ENCODE peak calls at places on chromosomes 7 and 10, in five cellular contexts. X is IMR-90, N is AG09309, V is cardiac muscle cell, D is fibroblast of pulmonary artery. Z is an unnamed sample.

GRCh38 chr10:116555882-116556281 is 10.2 kb downstream of the PNLIP start:
- DNase-seq in N (no peak), V (no peak), X (no peak), D (no peak), Z (no peak)

GRCh38 chr7:157568785-157569584 is 232.2 kb downstream of the DNAJB6 start:
- DNase-seq in X (no peak), V (no peak), D (peak; percentile 39), N (no peak), Z (peak; percentile 64)

GRCh38 chr10:71285180-71285545 is 33.9 kb upstream of the SLC29A3 start:
- DNase-seq in D (peak; percentile 47), V (peak; percentile 61), X (peak; percentile 29), N (no peak), Z (peak; percentile 59)

GRCh38 chr7:68688416-68689086 is 909.7 kb upstream of the AUTS2 start:
- DNase-seq in D (no peak), X (no peak), V (no peak), N (no peak), Z (peak; percentile 72)

GRCh38 chr7:77866370-77866769 is 67.8 kb downstream of the PHTF2 start:
- DNase-seq in N (no peak), V (no peak), X (peak; percentile 80), D (no peak), Z (no peak)

GRCh38 chr10:95508730-95509129 is 52.4 kb downstream of the SORBS1 start:
- DNase-seq in X (peak; percentile 21), D (peak; percentile 88), V (peak; percentile 79), N (no peak), Z (no peak)

GRCh38 chr7:85796956-85797355 is 610.1 kb upstream of the SEMA3D start:
- DNase-seq in N (no peak), D (no peak), V (no peak), X (no peak), Z (no peak)

GRCh38 chr7:30989008-30989823 is 25.5 kb downstream of the GHRHR start:
- DNase-seq in X (no peak), V (no peak), N (no peak), D (no peak), Z (no peak)

GRCh38 chr7:80954181-80954580 is 35.3 kb upstream of the SEMA3C start:
- DNase-seq in X (no peak), D (no peak), N (no peak), V (no peak), Z (no peak)

GRCh38 chr7:45712872-45713668 is 138.9 kb downstream of the ADCY1 start:
- DNase-seq in D (no peak), V (no peak), X (no peak), N (no peak), Z (no peak)

GRCh38 chr7:93877742-93878141 is 12.8 kb downstream of the TFPI2 start:
- DNase-seq in X (no peak), N (no peak), D (no peak), V (no peak), Z (no peak)

GRCh38 chr10:77325233-77325537 is 312.4 kb downstream of the KCNMA1 start:
- DNase-seq in V (no peak), N (no peak), D (no peak), X (no peak), Z (no peak)

GRCh38 chr10:8138471-8138870 is 84.0 kb downstream of the GATA3 start:
- DNase-seq in D (peak; percentile 53), V (no peak), N (peak; percentile 18), X (peak; percentile 10), Z (no peak)

GRCh38 chr7:30470163-30470770 is 8.3 kb downstream of the NOD1 start:
- DNase-seq in V (peak; percentile 68), N (no peak), D (peak; percentile 54), X (peak; percentile 65), Z (peak; percentile 59)

GRCh38 chr10:78947226-78947625 is 121.5 kb upstream of the ZMIZ1 start:
- DNase-seq in X (no peak), N (no peak), V (no peak), D (no peak), Z (peak; percentile 89)

GRCh38 chr7:130821864-130822263 is 87.9 kb upstream of the KLF14 start:
- DNase-seq in V (no peak), N (no peak), X (no peak), D (no peak), Z (no peak)

GRCh38 chr10:104255244-104255981 is 721 bp downstream of the GSTO1 start:
- DNase-seq in D (peak; percentile 85), N (no peak), X (peak; percentile 90), V (no peak), Z (no peak)

GRCh38 chr10:46232084-46232483 is 54.7 kb upstream of the ANTXRL start:
- DNase-seq in D (no peak), N (no peak), V (no peak), X (no peak), Z (no peak)

GRCh38 chr10:128316925-128317324 is 190.7 kb upstream of the MKI67 start:
- DNase-seq in V (no peak), D (no peak), X (no peak), N (no peak), Z (no peak)

GRCh38 chr7:29598607-29599006 is 35.0 kb downstream of the PRR15 start:
- DNase-seq in X (no peak), N (no peak), D (no peak), V (no peak), Z (no peak)

GRCh38 chr10:25501912-25502311 is 327.1 kb downstream of the GPR158 start:
- DNase-seq in X (no peak), N (no peak), V (peak; percentile 59), D (peak; percentile 16), Z (no peak)

GRCh38 chr7:140062118-140062527 is 628 bp downstream of the PARP12 start:
- DNase-seq in V (no peak), D (no peak), X (no peak), N (no peak), Z (peak; percentile 35)

GRCh38 chr10:123134058-123134914 is 1.5 kb upstream of the HMX3 start:
- DNase-seq in N (no peak), V (no peak), X (no peak), D (no peak), Z (no peak)

GRCh38 chr10:126892150-126892872 is 12.9 kb upstream of the DOCK1 start:
- DNase-seq in N (no peak), V (no peak), X (no peak), D (no peak), Z (no peak)

GRCh38 chr7:72403677-72404076 is 8.5 kb downstream of the CALN1 start:
- DNase-seq in V (no peak), D (no peak), N (no peak), X (no peak), Z (no peak)

GRCh38 chr10:127148066-127148932 is 48.1 kb downstream of the INSYN2A start:
- DNase-seq in D (peak; percentile 89), V (no peak), X (peak; percentile 91), N (no peak), Z (no peak)

GRCh38 chr10:92157374-92157773 is 133.5 kb downstream of the CPEB3 start:
- DNase-seq in V (no peak), N (no peak), D (peak; percentile 13), X (no peak), Z (no peak)

GRCh38 chr7:152366662-152367061 is 69.1 kb downstream of the KMT2C start:
- DNase-seq in V (no peak), X (no peak), D (peak; percentile 16), N (no peak), Z (peak; percentile 7)

GRCh38 chr7:149172534-149172920 is 22.8 kb upstream of the ZNF282 start:
- DNase-seq in V (no peak), D (no peak), X (no peak), N (no peak), Z (no peak)

GRCh38 chr10:96244354-96244753 is 27.0 kb downstream of the BLNK start:
- DNase-seq in D (no peak), X (no peak), N (no peak), V (no peak), Z (no peak)

GRCh38 chr10:122018951-122019413 is 30.0 kb downstream of the TACC2 start:
- DNase-seq in D (no peak), N (no peak), X (no peak), V (no peak), Z (peak; percentile 85)
- H3K4me3 ChIP-seq in D (no peak overlapping the region), N (no peak overlapping the region), X (no peak overlapping the region), V (no peak overlapping the region), Z (peak overlapping the region; percentile 17)

DNA sequence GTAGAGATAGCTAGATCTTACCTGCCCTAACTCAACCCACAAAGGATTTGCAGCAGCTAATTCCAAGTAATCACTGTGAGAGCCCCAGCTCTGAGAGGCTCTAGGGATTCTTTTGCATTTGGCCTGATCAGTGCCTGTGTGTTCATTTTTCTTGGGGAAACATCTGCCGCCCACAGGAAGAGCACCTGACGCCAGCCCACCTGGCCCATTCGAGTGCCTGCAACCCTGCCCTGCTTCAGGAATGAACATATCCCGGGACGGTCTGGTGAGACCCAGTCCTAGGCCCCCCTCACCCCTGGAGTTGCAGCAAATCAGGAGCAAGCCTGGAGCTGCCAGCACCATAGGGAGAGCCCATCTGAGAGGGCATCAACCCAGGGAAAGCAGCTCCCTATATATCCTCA is 38.8 kb downstream of the GSDME start:
- DNase-seq in N (no peak), V (no peak), D (no peak), X (no peak), Z (no peak)
- H3K4me3 ChIP-seq in N (no peak overlapping the region), V (no peak overlapping the region), D (no peak overlapping the region), X (no peak overlapping the region), Z (no peak overlapping the region)

DNA sequence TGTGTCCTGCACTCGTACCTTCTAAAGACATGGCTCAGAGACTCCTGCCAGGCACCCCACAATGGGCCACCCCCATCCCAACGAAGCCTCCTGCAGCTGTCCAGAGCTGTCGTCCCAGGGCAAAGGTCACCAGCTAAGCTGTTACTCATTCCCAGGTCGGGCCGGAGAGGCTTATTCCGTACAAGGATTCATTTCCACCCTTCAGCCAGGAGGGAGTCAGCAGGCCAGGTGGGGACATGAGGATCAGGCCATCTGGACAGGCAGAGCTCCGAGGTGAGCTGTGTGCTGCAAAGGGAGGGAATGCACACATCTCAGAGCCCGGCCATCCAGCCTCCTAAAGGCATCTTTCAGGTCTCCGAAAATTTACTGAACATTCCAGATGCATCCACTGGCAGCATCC is 63.9 kb upstream of the NANOS1 start:
- DNase-seq in N (no peak), V (no peak), X (no peak), D (no peak), Z (no peak)
- H3K4me3 ChIP-seq in N (no peak overlapping the region), V (no peak overlapping the region), X (no peak overlapping the region), D (no peak overlapping the region), Z (no peak overlapping the region)

GRCh38 chr7:134788191-134788590 is 8.8 kb downstream of the CALD1 start:
- DNase-seq in X (no peak), N (no peak), D (peak; percentile 31), V (no peak), Z (no peak)

GRCh38 chr7:134792968-134793367 is 13.5 kb downstream of the CALD1 start:
- DNase-seq in N (peak; percentile 55), V (no peak), X (peak; percentile 63), D (peak; percentile 73), Z (no peak)

GRCh38 chr7:134787720-134788119 is 8.3 kb downstream of the CALD1 start:
- DNase-seq in D (no peak), N (no peak), X (no peak), V (no peak), Z (no peak)

GRCh38 chr7:134787064-134787463 is 7.6 kb downstream of the CALD1 start:
- DNase-seq in D (peak; percentile 58), N (no peak), X (no peak), V (no peak), Z (no peak)

GRCh38 chr7:134789967-134790685 is 10.7 kb downstream of the CALD1 start:
- DNase-seq in V (peak; percentile 61), X (peak; percentile 76), N (no peak), D (peak; percentile 93), Z (peak; percentile 13)
- H3K4me3 ChIP-seq in V (no peak overlapping the region), X (no peak overlapping the region), N (no peak overlapping the region), D (peak overlapping the region; percentile 32), Z (no peak overlapping the region)

GRCh38 chr10:101569465-101569837 is 18.6 kb downstream of the POLL start:
- DNase-seq in V (peak; percentile 40), N (no peak), X (no peak), D (no peak), Z (no peak)
- H3K4me3 ChIP-seq in V (peak overlapping the region; percentile 40), N (peak overlapping the region; percentile 70), X (peak overlapping the region; percentile 40), D (peak overlapping the region; percentile 59), Z (peak overlapping the region; percentile 34)